ENCODE peak calls at places on chromosomes 6 and 20, in four cellular contexts. One of them, this sample, is unnamed.

GRCh38 chr6:44062105-44062770 is 65.0 kb downstream of the MRPL14 start:
- DNase-seq in EL: no peak
- DNase-seq in sigmoid colon: no peak
- DNase-seq in activated T-cell treated with anti-CD3 and anti-CD28 coated beads, Interleukin-2, amount 50 U/mL, for 48 hours: no peak
- DNase-seq in this sample: no peak

GRCh38 chr20:8523684-8524083 is 391.6 kb downstream of the PLCB1 start:
- DNase-seq in sigmoid colon: no peak
- DNase-seq in activated T-cell treated with anti-CD3 and anti-CD28 coated beads, Interleukin-2, amount 50 U/mL, for 48 hours: no peak
- DNase-seq in EL: no peak
- DNase-seq in this sample: no peak

GRCh38 chr20:36499723-36500501 is 41.4 kb upstream of the MYL9 start:
- DNase-seq in sigmoid colon: peak; percentile 58
- DNase-seq in EL: peak; percentile 86
- DNase-seq in activated T-cell treated with anti-CD3 and anti-CD28 coated beads, Interleukin-2, amount 50 U/mL, for 48 hours: no peak
- DNase-seq in this sample: no peak

GRCh38 chr6:118693562-118693961 is 42.2 kb upstream of the CEP85L start:
- DNase-seq in activated T-cell treated with anti-CD3 and anti-CD28 coated beads, Interleukin-2, amount 50 U/mL, for 48 hours: no peak
- DNase-seq in EL: no peak
- DNase-seq in sigmoid colon: no peak
- DNase-seq in this sample: no peak

GRCh38 chr6:124334359-124334758 is 530.7 kb downstream of the NKAIN2 start:
- DNase-seq in sigmoid colon: no peak
- DNase-seq in activated T-cell treated with anti-CD3 and anti-CD28 coated beads, Interleukin-2, amount 50 U/mL, for 48 hours: no peak
- DNase-seq in EL: no peak
- DNase-seq in this sample: no peak

GRCh38 chr6:134097114-134097707 is 44.8 kb upstream of the SLC2A12 start:
- DNase-seq in sigmoid colon: peak; percentile 71
- DNase-seq in EL: peak; percentile 71
- DNase-seq in activated T-cell treated with anti-CD3 and anti-CD28 coated beads, Interleukin-2, amount 50 U/mL, for 48 hours: peak; percentile 61
- DNase-seq in this sample: peak; percentile 77

GRCh38 chr6:161104966-161105365 is 113.4 kb downstream of the MAP3K4 start:
- DNase-seq in sigmoid colon: no peak
- DNase-seq in activated T-cell treated with anti-CD3 and anti-CD28 coated beads, Interleukin-2, amount 50 U/mL, for 48 hours: no peak
- DNase-seq in EL: peak; percentile 30
- DNase-seq in this sample: no peak

GRCh38 chr6:81792826-81793225 is 40.3 kb upstream of the TENT5A start:
- DNase-seq in activated T-cell treated with anti-CD3 and anti-CD28 coated beads, Interleukin-2, amount 50 U/mL, for 48 hours: no peak
- DNase-seq in sigmoid colon: no peak
- DNase-seq in EL: peak; percentile 26
- DNase-seq in this sample: no peak

GRCh38 chr6:51467231-51467952 is 620.0 kb downstream of the PKHD1 start:
- DNase-seq in activated T-cell treated with anti-CD3 and anti-CD28 coated beads, Interleukin-2, amount 50 U/mL, for 48 hours: no peak
- DNase-seq in sigmoid colon: no peak
- DNase-seq in EL: no peak
- DNase-seq in this sample: no peak

GRCh38 chr6:128597956-128598355 is 77.6 kb upstream of the PTPRK start:
- DNase-seq in sigmoid colon: no peak
- DNase-seq in activated T-cell treated with anti-CD3 and anti-CD28 coated beads, Interleukin-2, amount 50 U/mL, for 48 hours: no peak
- DNase-seq in EL: no peak
- DNase-seq in this sample: no peak

GRCh38 chr6:133130863-133131262 is 110.3 kb upstream of the EYA4 start:
- DNase-seq in sigmoid colon: no peak
- DNase-seq in activated T-cell treated with anti-CD3 and anti-CD28 coated beads, Interleukin-2, amount 50 U/mL, for 48 hours: no peak
- DNase-seq in EL: no peak
- DNase-seq in this sample: no peak

GRCh38 chr6:38215225-38215624 is 395.7 kb downstream of the ZFAND3 start:
- DNase-seq in sigmoid colon: no peak
- DNase-seq in activated T-cell treated with anti-CD3 and anti-CD28 coated beads, Interleukin-2, amount 50 U/mL, for 48 hours: no peak
- DNase-seq in EL: no peak
- DNase-seq in this sample: no peak

GRCh38 chr20:19934792-19935491 is 82.2 kb upstream of the NAA20 start:
- DNase-seq in EL: no peak
- DNase-seq in activated T-cell treated with anti-CD3 and anti-CD28 coated beads, Interleukin-2, amount 50 U/mL, for 48 hours: no peak
- DNase-seq in sigmoid colon: peak; percentile 79
- DNase-seq in this sample: peak; percentile 72

GRCh38 chr20:2585811-2586210 is 49.4 kb downstream of the TMC2 start:
- DNase-seq in sigmoid colon: no peak
- DNase-seq in EL: peak; percentile 84
- DNase-seq in activated T-cell treated with anti-CD3 and anti-CD28 coated beads, Interleukin-2, amount 50 U/mL, for 48 hours: no peak
- DNase-seq in this sample: no peak

GRCh38 chr6:41546475-41546865 is 289 bp downstream of the FOXP4 start:
- DNase-seq in EL: no peak
- DNase-seq in activated T-cell treated with anti-CD3 and anti-CD28 coated beads, Interleukin-2, amount 50 U/mL, for 48 hours: no peak
- DNase-seq in sigmoid colon: no peak
- DNase-seq in this sample: no peak

GRCh38 chr6:27575594-27576361 is 102.9 kb upstream of the ZNF184 start:
- DNase-seq in EL: peak; percentile 53
- DNase-seq in activated T-cell treated with anti-CD3 and anti-CD28 coated beads, Interleukin-2, amount 50 U/mL, for 48 hours: no peak
- DNase-seq in sigmoid colon: no peak
- DNase-seq in this sample: no peak

GRCh38 chr6:158557927-158558326 is 2.0 kb upstream of the TMEM181 start:
- DNase-seq in activated T-cell treated with anti-CD3 and anti-CD28 coated beads, Interleukin-2, amount 50 U/mL, for 48 hours: no peak
- DNase-seq in sigmoid colon: no peak
- DNase-seq in EL: no peak
- DNase-seq in this sample: no peak

GRCh38 chr6:135227758-135228157 is 46.6 kb downstream of the MYB start:
- DNase-seq in EL: no peak
- DNase-seq in activated T-cell treated with anti-CD3 and anti-CD28 coated beads, Interleukin-2, amount 50 U/mL, for 48 hours: no peak
- DNase-seq in sigmoid colon: no peak
- DNase-seq in this sample: no peak

GRCh38 chr20:38728911-38729642 is 4.8 kb downstream of the SLC32A1 start:
- DNase-seq in EL: no peak
- DNase-seq in activated T-cell treated with anti-CD3 and anti-CD28 coated beads, Interleukin-2, amount 50 U/mL, for 48 hours: peak; percentile 38
- DNase-seq in sigmoid colon: no peak
- DNase-seq in this sample: no peak

GRCh38 chr20:59622496-59622895 is 18.2 kb downstream of the PHACTR3 start:
- DNase-seq in sigmoid colon: no peak
- DNase-seq in activated T-cell treated with anti-CD3 and anti-CD28 coated beads, Interleukin-2, amount 50 U/mL, for 48 hours: no peak
- DNase-seq in EL: no peak
- DNase-seq in this sample: no peak

GRCh38 chr20:24783631-24784492 is 165.2 kb upstream of the CST7 start:
- DNase-seq in activated T-cell treated with anti-CD3 and anti-CD28 coated beads, Interleukin-2, amount 50 U/mL, for 48 hours: no peak
- DNase-seq in EL: no peak
- DNase-seq in sigmoid colon: peak; percentile 34
- DNase-seq in this sample: no peak

GRCh38 chr6:156508126-156508525 is 269.1 kb upstream of the ARID1B start:
- DNase-seq in activated T-cell treated with anti-CD3 and anti-CD28 coated beads, Interleukin-2, amount 50 U/mL, for 48 hours: no peak
- DNase-seq in sigmoid colon: no peak
- DNase-seq in EL: no peak
- DNase-seq in this sample: no peak

GRCh38 chr6:48511382-48511781 is 400.4 kb upstream of the PTCHD4 start:
- DNase-seq in EL: no peak
- DNase-seq in sigmoid colon: no peak
- DNase-seq in activated T-cell treated with anti-CD3 and anti-CD28 coated beads, Interleukin-2, amount 50 U/mL, for 48 hours: no peak
- DNase-seq in this sample: no peak

GRCh38 chr20:52959125-52959524 is 13.0 kb upstream of the TSHZ2 start:
- DNase-seq in activated T-cell treated with anti-CD3 and anti-CD28 coated beads, Interleukin-2, amount 50 U/mL, for 48 hours: no peak
- DNase-seq in EL: no peak
- DNase-seq in sigmoid colon: no peak
- DNase-seq in this sample: no peak